ENCODE peak calls at places on chromosomes 2 and 18, in five cellular contexts. C is Right ventricle myocardium superior; H is sciatic nerve; E is CD8-positive, alpha-beta T cell; S is left colon. N is an unnamed sample.

GRCh38 chr2:219573166-219573565 is 1.1 kb downstream of the INHA start:
- DNase-seq in H (no peak), C (no peak), S (no peak), E (no peak), N (no peak)

GRCh38 chr2:171762879-171763573 is 75.8 kb downstream of the DYNC1I2 start:
- DNase-seq in H (no peak), S (no peak), C (no peak), E (no peak), N (no peak)

GRCh38 chr2:45965841-45966498 is 314.5 kb downstream of the PRKCE start:
- DNase-seq in E (no peak), S (no peak), C (no peak), H (no peak), N (no peak)

GRCh38 chr2:224520064-224520463 is 65.1 kb downstream of the CUL3 start:
- DNase-seq in E (no peak), H (no peak), C (no peak), S (no peak), N (no peak)

GRCh38 chr2:109208071-109208950 is 79.3 kb downstream of the SH3RF3 start:
- DNase-seq in C (no peak), H (no peak), S (no peak), E (no peak), N (no peak)

GRCh38 chr2:4579977-4580376 is 876.6 kb downstream of the DCDC2C start:
- DNase-seq in H (no peak), E (no peak), C (no peak), S (no peak), N (no peak)

GRCh38 chr2:220365023-220365422 is 737.6 kb downstream of the SLC4A3 start:
- DNase-seq in S (no peak), E (no peak), C (no peak), H (no peak), N (no peak)

GRCh38 chr2:201926071-201926470 is 107.6 kb upstream of the FZD7 start:
- DNase-seq in S (no peak), E (no peak), H (no peak), C (no peak), N (no peak)

GRCh38 chr2:222903234-222904220 is 42.7 kb downstream of the ACSL3 start:
- DNase-seq in E (no peak), C (no peak), H (no peak), S (no peak), N (peak)

GRCh38 chr2:183037281-183037659 is 987 bp downstream of the NCKAP1 start:
- DNase-seq in H (no peak), E (no peak), S (no peak), C (no peak), N (no peak)

GRCh38 chr2:191724015-191724414 is 46.1 kb downstream of the NABP1 start:
- DNase-seq in C (no peak), H (no peak), S (no peak), E (no peak), N (no peak)

GRCh38 chr18:35923939-35924338 is 48.5 kb upstream of the RMP24 start:
- DNase-seq in C (no peak), E (no peak), S (no peak), H (no peak), N (no peak)